ENCODE peak calls at places on chromosomes 11 and 22, in four cellular contexts. K, U, X and L are unnamed samples.

GRCh38 chr11:44633641-44634040 is 68.2 kb downstream of the CD82 start:
- DNase-seq in K (no peak), U (no peak), X (no peak), L (no peak)

GRCh38 chr11:33329705-33330329 is 72.6 kb downstream of the HIPK3 start:
- DNase-seq in X (no peak), U (no peak), K (peak; percentile 83), L (peak; percentile 27)

GRCh38 chr22:45612451-45612901 is 59.2 kb upstream of the ATXN10 start:
- DNase-seq in K (peak; percentile 78), X (peak; percentile 63), U (peak; percentile 38), L (peak; percentile 85)

GRCh38 chr11:46390331-46391171 is 1.0 kb downstream of the CHRM4 start:
- DNase-seq in X (no peak), U (no peak), K (no peak), L (no peak)

GRCh38 chr11:104275992-104276391 is 112.0 kb upstream of the PDGFD start:
- DNase-seq in K (peak; percentile 29), X (no peak), U (no peak), L (peak; percentile 21)

GRCh38 chr11:23688835-23689234 is 808.0 kb upstream of the LUZP2 start:
- DNase-seq in X (no peak), U (no peak), K (peak; percentile 41), L (peak; percentile 44)

GRCh38 chr11:22780914-22781593 is 48.5 kb downstream of the SVIP start:
- DNase-seq in K (no peak), U (no peak), X (no peak), L (no peak)

GRCh38 chr11:107741044-107741823 is 29.4 kb upstream of the SLN start:
- DNase-seq in X (no peak), U (no peak), K (peak; percentile 59), L (no peak)

GRCh38 chr11:57421805-57422204 is 5.1 kb downstream of the SLC43A3 start:
- DNase-seq in U (no peak), X (no peak), K (no peak), L (no peak)

GRCh38 chr22:46465793-46466192 is 71.6 kb downstream of the CELSR1 start:
- DNase-seq in K (no peak), X (no peak), U (no peak), L (no peak)

GRCh38 chr22:45225732-45226560 is 14.7 kb downstream of the KIAA0930 start:
- DNase-seq in X (no peak), K (peak; percentile 32), U (no peak), L (no peak)

GRCh38 chr11:83004855-83005556 is 66.7 kb downstream of the RAB30 start:
- DNase-seq in U (no peak), K (no peak), X (no peak), L (no peak)

GRCh38 chr11:115687934-115688333 is 183.7 kb upstream of the CADM1 start:
- DNase-seq in X (no peak), U (no peak), K (no peak), L (no peak)

GRCh38 chr22:43007519-43008102 is 7.3 kb downstream of the PACSIN2 start:
- DNase-seq in U (no peak), K (no peak), X (no peak), L (peak; percentile 37)

GRCh38 chr22:37163618-37164534 is 14.2 kb upstream of the IL2RB start:
- DNase-seq in U (no peak), K (no peak), X (no peak), L (no peak)

GRCh38 chr11:122691751-122692150 is 36.2 kb downstream of the UBASH3B start:
- DNase-seq in U (no peak), K (no peak), X (no peak), L (no peak)
- H3K4me3 ChIP-seq in U (no peak overlapping the region), K (no peak overlapping the region), X (no peak overlapping the region), L (no peak overlapping the region)

GRCh38 chr11:48177661-48178060 is 38.9 kb upstream of the OR4B1 start:
- DNase-seq in U (no peak), K (no peak), X (no peak), L (no peak)
- H3K4me3 ChIP-seq in U (no peak overlapping the region), K (no peak overlapping the region), X (no peak overlapping the region), L (no peak overlapping the region)

GRCh38 chr11:102429691-102430090 is 22.9 kb downstream of the TMEM123 start:
- DNase-seq in K (no peak), X (no peak), U (no peak), L (no peak)
- H3K4me3 ChIP-seq in K (no peak overlapping the region), X (no peak overlapping the region), U (no peak overlapping the region), L (no peak overlapping the region)

DNA sequence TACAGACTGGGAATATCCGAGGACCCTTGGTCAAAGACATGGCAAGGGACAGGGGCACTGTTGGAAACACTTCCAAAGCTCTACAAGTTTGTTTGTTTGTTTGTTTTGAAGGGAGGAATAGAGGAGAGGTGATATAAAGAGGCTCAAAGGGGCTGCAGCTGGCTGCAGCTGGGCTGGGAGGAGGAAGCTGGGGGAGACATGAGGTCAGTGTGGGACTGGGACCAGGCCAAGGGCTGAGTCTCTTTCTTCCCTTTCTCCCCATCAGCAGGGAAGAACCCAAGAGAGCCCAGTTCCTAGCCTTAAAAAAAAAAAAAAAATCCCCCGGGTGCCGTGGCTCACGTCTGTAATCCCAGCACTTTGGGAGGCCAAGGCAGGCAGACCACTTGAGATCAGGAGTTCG is 5.0 kb downstream of the RHOG start:
- DNase-seq in X (no peak), U (no peak), K (no peak), L (no peak)
- H3K4me3 ChIP-seq in X (no peak overlapping the region), U (no peak overlapping the region), K (no peak overlapping the region), L (no peak overlapping the region)

GRCh38 chr22:48488149-48488551 is 1339.5 kb downstream of the BRD1 start:
- DNase-seq in K (no peak), U (no peak), X (no peak), L (no peak)

GRCh38 chr22:48490513-48491411 is 1336.9 kb downstream of the BRD1 start:
- DNase-seq in X (no peak), U (no peak), K (no peak), L (no peak)

GRCh38 chr22:48488611-48489456 is 1338.8 kb downstream of the BRD1 start:
- DNase-seq in K (no peak), U (no peak), X (no peak), L (no peak)

GRCh38 chr22:48491451-48491941 is 1336.2 kb downstream of the BRD1 start:
- DNase-seq in U (no peak), K (no peak), X (no peak), L (no peak)

GRCh38 chr22:48489551-48490512 is 1337.8 kb downstream of the BRD1 start:
- DNase-seq in K (no peak), U (no peak), X (no peak), L (no peak)
- H3K4me3 ChIP-seq in K (no peak overlapping the region), U (peak overlapping the region; percentile 71), X (peak overlapping the region; percentile 39), L (peak overlapping the region; percentile 48)

GRCh38 chr22:22070371-22070824 is 87.8 kb upstream of the TOP3B start:
- DNase-seq in X (no peak), K (no peak), U (no peak), L (no peak)
- H3K4me3 ChIP-seq in X (no peak overlapping the region), K (no peak overlapping the region), U (no peak overlapping the region), L (no peak overlapping the region)

GRCh38 chr11:117248341-117248740 is 15.9 kb downstream of the RNF214 start:
- DNase-seq in U (no peak), K (no peak), X (no peak), L (no peak)

DNA sequence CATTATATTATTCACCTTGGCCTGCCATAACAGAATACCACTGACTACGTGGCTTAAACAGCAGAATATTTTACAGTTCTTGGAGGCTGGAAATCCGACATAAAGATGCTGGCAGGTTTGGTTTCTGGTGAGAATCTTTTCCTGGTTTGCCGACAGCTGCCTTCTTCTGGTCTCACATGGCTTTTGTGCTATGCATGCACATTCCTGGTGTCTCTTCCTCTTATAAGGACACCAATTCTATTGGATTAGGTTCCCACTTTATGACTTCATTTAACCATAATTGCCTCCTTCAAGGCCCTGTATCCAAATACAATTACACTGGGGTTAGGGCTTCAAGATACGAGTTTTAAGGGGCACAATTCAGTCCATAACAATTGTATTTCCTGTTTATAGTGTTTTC is 17.1 kb downstream of the RNF214 start:
- DNase-seq in U (no peak), K (no peak), X (no peak), L (no peak)
- H3K4me3 ChIP-seq in U (no peak overlapping the region), K (no peak overlapping the region), X (no peak overlapping the region), L (no peak overlapping the region)

DNA sequence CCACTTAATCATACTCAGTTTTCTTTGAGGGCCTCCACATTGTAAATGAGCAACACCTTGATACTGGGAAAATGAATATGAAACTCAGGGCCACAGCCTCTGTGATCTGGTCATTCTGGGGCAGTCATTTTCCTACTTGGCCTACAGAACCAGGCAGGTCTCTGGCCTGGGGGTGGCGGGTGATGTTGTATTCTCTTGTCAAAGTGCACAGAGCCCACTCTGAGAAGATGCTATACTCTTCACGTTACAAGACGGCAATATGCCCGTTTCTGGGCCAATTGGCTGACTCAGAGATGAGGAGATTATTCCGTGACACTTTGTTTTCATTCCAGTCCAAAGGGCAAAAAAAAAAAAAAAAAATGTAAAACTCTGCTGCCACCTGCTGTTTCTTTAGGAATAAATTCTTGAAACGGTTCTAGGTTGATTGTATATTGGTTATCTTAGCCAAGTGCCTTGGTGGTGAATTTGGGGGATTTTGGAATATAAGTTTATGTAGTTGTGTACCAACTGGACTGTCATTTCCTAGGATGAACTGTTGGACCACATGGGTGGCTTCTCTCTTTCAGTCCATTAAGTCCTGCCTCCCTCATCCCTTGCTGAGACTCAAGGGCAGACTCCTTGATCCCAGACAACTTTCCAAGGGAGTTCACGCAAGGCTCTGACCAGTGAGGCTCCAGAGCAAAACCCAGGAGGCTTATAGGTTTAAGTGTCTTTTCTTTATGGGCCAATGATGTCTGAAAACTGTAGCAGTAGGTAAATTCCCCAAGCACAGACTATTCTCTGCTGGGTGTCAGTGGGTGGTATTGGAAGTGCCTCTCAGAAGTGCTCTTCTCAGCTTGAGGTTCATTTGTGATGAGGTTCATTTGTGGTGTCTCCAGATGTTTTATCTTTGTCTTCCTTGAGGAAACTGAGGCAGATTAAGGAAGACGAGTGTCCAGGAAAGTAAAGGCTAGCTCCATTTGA is 18.2 kb downstream of the ADM start:
- DNase-seq in X (peak; percentile 69), K (peak; percentile 94), U (peak; percentile 67), L (peak; percentile 72)
- H3K4me3 ChIP-seq in X (no peak overlapping the region), K (no peak overlapping the region), U (no peak overlapping the region), L (no peak overlapping the region)